ENCODE peak calls at places on chromosome 1, in seven cellular contexts. D is NB4, G is adrenal gland, O is lower lobe of right lung, N is RWPE1, Y is heart left ventricle, E is LNCaP clone FGC. P is an unnamed sample.

GRCh38 chr1:235557495-235557894 is 53.2 kb upstream of the B3GALNT2 start:
- DNase-seq in D (peak), G (no peak), O (no peak), N (no peak), Y (no peak), E (no peak), P (no peak)

GRCh38 chr1:179809506-179810366 is 66.6 kb downstream of the FAM163A start:
- DNase-seq in D (peak), G (peak), O (no peak), N (peak), Y (no peak), E (peak), P (peak)

GRCh38 chr1:10640079-10640578 is 156.3 kb downstream of the CASZ1 start:
- DNase-seq in D (no peak), G (no peak), O (no peak), N (no peak), Y (peak), E (no peak), P (no peak)

GRCh38 chr1:231162300-231162969 is 577 bp downstream of the TRIM67 start:
- DNase-seq in D (peak), G (peak), O (peak), N (peak), Y (peak), E (no peak), P (no peak)

GRCh38 chr1:107649023-107649422 is 316.0 kb downstream of the VAV3 start:
- DNase-seq in D (no peak), G (no peak), O (no peak), N (no peak), Y (no peak), E (no peak), P (no peak)

GRCh38 chr1:233105225-233105624 is 154.8 kb downstream of the NTPCR start:
- DNase-seq in D (peak), G (no peak), O (no peak), N (no peak), Y (no peak), E (no peak), P (no peak)

GRCh38 chr1:8082945-8083344 is 56.8 kb upstream of the ERRFI1 start:
- DNase-seq in D (no peak), G (no peak), O (no peak), N (no peak), Y (peak), E (no peak), P (no peak)

GRCh38 chr1:51445346-51446090 is 73.5 kb downstream of the EPS15 start:
- DNase-seq in D (peak), G (no peak), O (no peak), N (no peak), Y (no peak), E (no peak), P (no peak)

GRCh38 chr1:160030657-160031367 is 978 bp downstream of the PIGM start:
- DNase-seq in D (peak), G (peak), O (no peak), N (peak), Y (no peak), E (no peak), P (no peak)

GRCh38 chr1:32754282-32755097 is 51.9 kb upstream of the SYNC start:
- DNase-seq in D (no peak), G (peak), O (peak), N (no peak), Y (no peak), E (no peak), P (no peak)

GRCh38 chr1:241918879-241919278 is 38.7 kb upstream of the BECN2 start:
- DNase-seq in D (peak), G (peak), O (no peak), N (peak), Y (peak), E (no peak), P (no peak)

GRCh38 chr1:50418600-50419109 is 4.6 kb downstream of the DMRTA2 start:
- DNase-seq in D (no peak), G (no peak), O (no peak), N (no peak), Y (no peak), E (no peak), P (no peak)

GRCh38 chr1:203663294-203663693 is 36.7 kb downstream of the ATP2B4 start:
- DNase-seq in D (no peak), G (no peak), O (no peak), N (peak), Y (no peak), E (no peak), P (no peak)

GRCh38 chr1:160261526-160261877 is 847 bp downstream of the DCAF8 start:
- DNase-seq in D (peak), G (peak), O (no peak), N (peak), Y (no peak), E (peak), P (no peak)

GRCh38 chr1:39850606-39851216 is 32.6 kb downstream of the TRIT1 start:
- DNase-seq in D (no peak), G (no peak), O (no peak), N (peak), Y (no peak), E (peak), P (no peak)

GRCh38 chr1:23178931-23179330 is 10.3 kb upstream of the LUZP1 start:
- DNase-seq in D (peak), G (peak), O (no peak), N (no peak), Y (no peak), E (no peak), P (no peak)

GRCh38 chr1:178371999-178372398 is 124.8 kb downstream of the CLEC20A start:
- DNase-seq in D (no peak), G (no peak), O (no peak), N (no peak), Y (no peak), E (no peak), P (no peak)

GRCh38 chr1:7587726-7588456 is 183.2 kb upstream of the VAMP3 start:
- DNase-seq in D (no peak), G (no peak), O (peak), N (no peak), Y (no peak), E (no peak), P (peak)

GRCh38 chr1:1049318-1050165 is 24.6 kb downstream of the RNF223 start:
- DNase-seq in D (no peak), G (no peak), O (no peak), N (no peak), Y (no peak), E (no peak), P (no peak)
- TF ChIP-seq CTCF in D (no peak), G (no peak), O (no peak), N (no peak), Y (no peak), E (no peak), P (no peak)

GRCh38 chr1:165882168-165882837 is 54.9 kb downstream of the UCK2 start:
- DNase-seq in D (peak), G (no peak), O (no peak), N (no peak), Y (no peak), E (no peak), P (no peak)
- TF ChIP-seq CTCF in D (no peak), G (no peak), O (no peak), N (no peak), Y (no peak), E (no peak), P (no peak)

DNA sequence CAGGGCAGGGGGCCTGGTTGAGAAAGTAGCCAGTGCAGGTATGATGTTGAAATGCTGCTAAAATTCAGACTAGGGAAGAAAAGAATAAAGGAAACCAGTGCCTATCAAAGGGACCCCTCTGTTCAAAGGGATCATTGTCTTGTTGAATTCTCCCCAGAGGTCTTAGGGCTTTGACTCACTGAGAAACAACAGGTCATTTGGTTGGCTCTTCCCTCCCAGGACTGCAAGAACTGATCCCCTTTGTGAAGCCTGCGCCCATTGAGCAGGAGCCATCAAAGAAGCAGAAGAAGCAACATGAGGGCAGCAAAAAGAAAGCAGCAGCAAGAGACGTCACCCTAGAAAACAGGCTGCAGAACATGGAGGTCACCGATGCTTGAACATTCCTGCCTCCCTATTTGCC is 11.8 kb upstream of the CELSR2 start:
- DNase-seq in D (no peak), G (no peak), O (no peak), N (no peak), Y (no peak), E (no peak), P (no peak)
- TF ChIP-seq CTCF in D (no peak), G (no peak), O (no peak), N (no peak), Y (no peak), E (no peak), P (no peak)

DNA sequence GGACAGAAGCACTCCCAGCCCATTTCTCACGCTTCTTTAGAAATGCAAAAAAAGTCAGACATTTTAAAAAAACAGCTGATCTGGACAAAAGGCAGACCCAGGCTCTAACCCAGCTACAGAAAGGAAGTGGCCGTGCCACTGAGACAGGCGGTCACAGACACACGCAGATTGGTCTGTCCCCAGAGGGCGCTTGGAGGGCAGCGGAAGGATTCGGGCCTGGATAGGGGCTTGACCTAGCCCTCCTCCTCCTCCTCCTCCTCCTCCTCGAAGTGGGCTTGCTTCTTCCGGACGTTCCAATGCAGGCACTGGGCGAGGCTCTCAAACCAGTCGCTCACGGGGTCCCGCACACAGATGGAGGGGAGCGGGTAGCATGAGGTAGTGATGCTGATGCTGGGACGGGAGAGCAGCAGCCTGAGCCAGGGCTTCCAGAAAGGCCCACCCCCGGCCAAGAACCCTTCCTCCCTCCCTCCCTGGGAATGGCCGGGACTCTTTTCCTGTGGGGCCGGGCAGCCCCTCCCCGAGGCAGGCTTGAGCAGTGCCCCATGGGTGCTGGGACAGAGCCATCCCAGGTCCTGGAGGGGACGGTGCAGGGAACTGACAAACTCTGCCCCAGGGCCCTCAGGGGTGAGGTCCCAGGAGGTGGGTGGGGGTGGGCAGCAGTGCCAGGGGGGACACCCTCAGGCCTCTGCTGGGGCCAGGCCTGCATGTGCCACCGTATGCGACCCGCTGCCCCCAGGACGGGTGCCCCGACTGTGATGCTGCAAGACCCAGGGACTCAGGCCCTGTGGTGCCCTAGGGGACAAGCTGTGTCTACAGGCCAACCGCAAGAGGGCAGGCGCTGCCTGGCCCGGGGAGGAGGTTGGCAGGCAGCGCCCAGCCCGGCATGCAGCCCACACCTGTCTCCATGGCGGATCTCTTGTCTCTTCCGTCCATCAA is 25.3 kb downstream of the NADK start:
- DNase-seq in D (no peak), G (no peak), O (no peak), N (no peak), Y (no peak), E (no peak), P (no peak)
- TF ChIP-seq CTCF in D (no peak), G (peak), O (no peak), N (no peak), Y (no peak), E (no peak), P (no peak)

GRCh38 chr1:87450615-87451209 is 122.0 kb downstream of the LMO4 start:
- DNase-seq in D (no peak), G (peak), O (no peak), N (no peak), Y (no peak), E (peak), P (no peak)
- TF ChIP-seq CTCF in D (no peak), G (no peak), O (no peak), N (no peak), Y (no peak), E (peak), P (no peak)

DNA sequence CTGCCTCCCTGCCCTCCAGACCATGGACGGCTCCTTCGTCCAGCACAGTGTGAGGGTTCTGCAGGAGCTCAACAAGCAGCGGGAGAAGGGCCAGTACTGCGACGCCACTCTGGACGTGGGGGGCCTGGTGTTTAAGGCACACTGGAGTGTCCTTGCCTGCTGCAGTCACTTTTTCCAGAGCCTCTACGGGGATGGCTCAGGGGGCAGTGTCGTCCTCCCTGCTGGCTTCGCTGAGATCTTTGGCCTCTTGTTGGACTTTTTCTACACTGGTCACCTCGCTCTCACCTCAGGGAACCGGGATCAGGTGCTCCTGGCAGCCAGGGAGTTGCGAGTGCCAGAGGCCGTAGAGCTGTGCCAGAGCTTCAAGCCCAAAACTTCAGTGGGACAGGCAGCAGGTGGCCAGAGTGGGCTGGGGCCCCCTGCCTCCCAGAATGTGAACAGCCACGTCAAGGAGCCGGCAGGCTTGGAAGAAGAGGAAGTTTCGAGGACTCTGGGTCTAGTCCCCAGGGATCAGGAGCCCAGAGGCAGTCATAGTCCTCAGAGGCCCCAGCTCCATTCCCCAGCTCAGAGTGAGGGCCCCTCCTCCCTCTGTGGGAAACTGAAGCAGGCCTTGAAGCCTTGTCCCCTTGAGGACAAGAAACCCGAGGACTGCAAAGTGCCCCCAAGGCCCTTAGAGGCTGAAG is 935 bp downstream of the ZBTB48 start:
- DNase-seq in D (peak), G (no peak), O (peak), N (no peak), Y (no peak), E (no peak), P (no peak)
- TF ChIP-seq CTCF in D (peak), G (no peak), O (no peak), N (no peak), Y (no peak), E (no peak), P (peak)

GRCh38 chr1:155069551-155070391 is 6.2 kb downstream of the EFNA4 start:
- DNase-seq in D (no peak), G (peak), O (no peak), N (no peak), Y (no peak), E (no peak), P (no peak)

GRCh38 chr1:155070392-155070700 is 6.8 kb downstream of the EFNA4 start:
- DNase-seq in D (no peak), G (no peak), O (no peak), N (no peak), Y (no peak), E (no peak), P (no peak)

GRCh38 chr1:155071701-155072100 is 6.9 kb upstream of the EFNA3 start:
- DNase-seq in D (no peak), G (no peak), O (no peak), N (no peak), Y (peak), E (no peak), P (no peak)

GRCh38 chr1:155072531-155073289 is 5.9 kb upstream of the EFNA3 start:
- DNase-seq in D (no peak), G (no peak), O (no peak), N (no peak), Y (no peak), E (no peak), P (no peak)

GRCh38 chr1:155070721-155071556 is 7.4 kb downstream of the EFNA4 start:
- DNase-seq in D (peak), G (peak), O (peak), N (peak), Y (peak), E (no peak), P (no peak)
- TF ChIP-seq CTCF in D (no peak), G (peak), O (peak), N (peak), Y (peak), E (peak), P (peak)

P was measured in chondrocyte.